ENCODE peak calls at places on chromosomes 1 and 21, in four cellular contexts. O is GM12878, N is K562, I is HCT116. K is an unnamed sample.
A peak's percentile ranks its signal among the peaks of the same experiment; 100 is the strongest.

GRCh38 chr1:36871146-36871971 is 163.0 kb downstream of the GRIK3 start:
- DNase-seq in I (no peak), O (no peak), N (no peak), K (no peak)

GRCh38 chr21:41957991-41958766 is 4.4 kb upstream of the C2CD2 start:
- DNase-seq in I (peak; percentile 61), O (no peak), N (peak; percentile 67), K (no peak)

GRCh38 chr1:201499795-201500669 is 6.9 kb downstream of the CSRP1 start:
- DNase-seq in O (no peak), I (no peak), N (no peak), K (no peak)

GRCh38 chr1:75542818-75543570 is 67.9 kb downstream of the SLC44A5 start:
- DNase-seq in N (no peak), I (no peak), O (no peak), K (no peak)

GRCh38 chr1:171664976-171665375 is 12.5 kb upstream of the MYOC start:
- DNase-seq in I (no peak), O (no peak), N (no peak), K (no peak)

GRCh38 chr1:23403038-23403336 is 21.6 kb downstream of the TCEA3 start:
- DNase-seq in N (peak; percentile 45), I (peak; percentile 28), O (no peak), K (no peak)

GRCh38 chr21:36207577-36208320 is 51.1 kb downstream of the DOP1B start:
- DNase-seq in N (no peak), I (no peak), O (no peak), K (no peak)

GRCh38 chr1:154777151-154777550 is 92.9 kb downstream of the KCNN3 start:
- DNase-seq in I (no peak), O (no peak), N (no peak), K (no peak)

GRCh38 chr21:21664871-21665270 is 666.7 kb downstream of the NCAM2 start:
- DNase-seq in O (no peak), I (no peak), N (no peak), K (no peak)

GRCh38 chr1:53878492-53879105 is 11.0 kb downstream of the YIPF1 start:
- DNase-seq in I (peak; percentile 49), N (peak; percentile 34), O (no peak), K (no peak)

GRCh38 chr21:33751120-33751519 is 108.8 kb downstream of the ITSN1 start:
- DNase-seq in I (no peak), O (no peak), N (no peak), K (no peak)

GRCh38 chr21:39003982-39004775 is 179.1 kb downstream of the PSMG1 start:
- DNase-seq in I (no peak), N (no peak), O (no peak), K (no peak)

GRCh38 chr1:211511947-211512346 is 20.0 kb upstream of the RD3 start:
- DNase-seq in O (no peak), N (no peak), I (no peak), K (no peak)

GRCh38 chr1:6860401-6860800 is 75.1 kb downstream of the CAMTA1 start:
- DNase-seq in O (no peak), N (no peak), I (peak; percentile 24), K (no peak)

GRCh38 chr21:45380566-45380965 is 24.4 kb upstream of the COL18A1 start:
- DNase-seq in O (no peak), N (no peak), I (no peak), K (no peak)

GRCh38 chr1:8374812-8375211 is 56.9 kb downstream of the SLC45A1 start:
- DNase-seq in O (no peak), N (peak; percentile 62), I (peak; percentile 24), K (no peak)

GRCh38 chr1:210647406-210648333 is 319.0 kb downstream of the HHAT start:
- DNase-seq in N (no peak), I (no peak), O (no peak), K (no peak)

GRCh38 chr1:234638832-234639799 is 29.1 kb upstream of the IRF2BP2 start:
- DNase-seq in N (no peak), I (no peak), O (no peak), K (no peak)

GRCh38 chr1:7755448-7755847 is 15.6 kb upstream of the VAMP3 start:
- DNase-seq in I (no peak), O (no peak), N (peak; percentile 28), K (no peak)

GRCh38 chr1:177103005-177103404 is 61.5 kb downstream of the ASTN1 start:
- DNase-seq in N (no peak), I (no peak), O (no peak), K (no peak)

GRCh38 chr1:68141801-68142440 is 90.4 kb downstream of the WLS start:
- DNase-seq in O (no peak), I (no peak), N (no peak), K (no peak)

GRCh38 chr1:176049582-176049981 is 157.5 kb downstream of the COP1 start:
- DNase-seq in I (no peak), N (no peak), O (no peak), K (no peak)

GRCh38 chr1:10108948-10109347 is 76.2 kb downstream of the UBE4B start:
- DNase-seq in N (no peak), O (no peak), I (no peak), K (no peak)

GRCh38 chr1:5637171-5637570 is 355.1 kb downstream of the NPHP4 start:
- DNase-seq in O (no peak), I (peak; percentile 18), N (peak; percentile 28), K (no peak)

GRCh38 chr1:180131510-180131909 is 23.2 kb upstream of the QSOX1 start:
- DNase-seq in I (no peak), N (no peak), O (no peak), K (no peak)

GRCh38 chr1:78178816-78179215 is 133.1 kb downstream of the GIPC2 start:
- DNase-seq in O (no peak), N (no peak), I (no peak), K (no peak)

GRCh38 chr1:59202455-59202854 is 94.4 kb upstream of the FGGY start:
- DNase-seq in N (no peak), O (no peak), I (no peak), K (no peak)

GRCh38 chr1:52413410-52414104 is 9.2 kb downstream of the PRPF38A start:
- DNase-seq in O (no peak), N (no peak), I (no peak), K (no peak)
- TF ChIP-seq EGR1 in O (no peak), N (no peak), I (no peak), K (no peak)

GRCh38 chr1:147756336-147756735 is 4.1 kb downstream of the GJA5 start:
- DNase-seq in I (no peak), O (no peak), N (no peak), K (no peak)

GRCh38 chr1:147758379-147759100 is 1.9 kb downstream of the GJA5 start:
- DNase-seq in I (no peak), N (no peak), O (no peak), K (no peak)

GRCh38 chr1:147757015-147757990 is 3.1 kb downstream of the GJA5 start:
- DNase-seq in N (no peak), I (no peak), O (no peak), K (no peak)

GRCh38 chr1:147762233-147763024 is 2.0 kb upstream of the GJA5 start:
- DNase-seq in I (no peak), O (peak; percentile 0), N (no peak), K (no peak)

GRCh38 chr1:147760481-147761260 is at the start of gene GJA5:
- DNase-seq in O (no peak), I (no peak), N (no peak), K (no peak)
- TF ChIP-seq EGR1 in O (no peak), I (no peak), N (no peak), K (no peak)

DNA sequence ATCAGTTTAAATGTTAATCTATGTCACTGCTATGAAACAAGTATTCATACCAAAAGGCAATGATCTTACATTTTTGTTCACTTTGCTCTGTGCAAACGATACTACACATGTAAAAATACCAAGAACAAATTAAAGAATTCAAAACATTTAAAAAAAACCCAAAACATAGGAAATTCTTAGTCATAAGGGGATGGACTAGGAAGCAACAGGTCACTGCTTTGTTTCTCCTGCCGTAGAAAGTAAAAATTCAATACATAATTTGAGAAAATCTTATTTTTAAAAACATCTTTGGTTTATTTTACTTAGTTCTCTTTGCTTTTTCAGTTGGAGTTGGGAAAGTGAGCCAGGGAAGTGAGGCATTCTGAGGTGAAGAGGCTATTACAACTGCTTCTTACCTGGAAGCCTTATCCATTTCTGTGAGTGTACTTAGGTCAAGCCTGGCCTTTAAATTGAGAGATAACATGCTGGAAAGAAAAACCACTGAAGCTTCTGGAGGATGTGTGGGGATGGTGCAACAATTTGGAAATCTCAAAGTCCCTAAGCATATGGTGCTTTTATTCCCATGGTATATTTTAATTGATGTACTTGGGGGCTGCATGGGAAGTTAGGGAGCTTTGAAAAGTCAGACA is 183.5 kb downstream of the CDC42BPA start:
- DNase-seq in N (no peak), I (no peak), O (no peak), K (no peak)
- TF ChIP-seq EGR1 in N (no peak), I (no peak), O (no peak), K (no peak)

GRCh38 chr1:1430114-1430982 is 5.1 kb upstream of the VWA1 start:
- DNase-seq in I (no peak), O (no peak), N (no peak), K (peak; percentile 78)
- TF ChIP-seq EGR1 in I (no peak), O (no peak), N (no peak), K (no peak)

GRCh38 chr1:110111081-110111480 is 1.2 kb upstream of the UBL4B start:
- DNase-seq in N (no peak), I (no peak), O (no peak), K (no peak)

GRCh38 chr1:110102081-110102480 is 10.2 kb upstream of the UBL4B start:
- DNase-seq in O (peak; percentile 9), I (no peak), N (no peak), K (no peak)

GRCh38 chr1:110107867-110108469 is 4.3 kb upstream of the UBL4B start:
- DNase-seq in N (no peak), I (no peak), O (no peak), K (no peak)

GRCh38 chr1:110112143-110112542 is at the start of gene UBL4B:
- DNase-seq in I (no peak), O (no peak), N (no peak), K (no peak)

DNA sequence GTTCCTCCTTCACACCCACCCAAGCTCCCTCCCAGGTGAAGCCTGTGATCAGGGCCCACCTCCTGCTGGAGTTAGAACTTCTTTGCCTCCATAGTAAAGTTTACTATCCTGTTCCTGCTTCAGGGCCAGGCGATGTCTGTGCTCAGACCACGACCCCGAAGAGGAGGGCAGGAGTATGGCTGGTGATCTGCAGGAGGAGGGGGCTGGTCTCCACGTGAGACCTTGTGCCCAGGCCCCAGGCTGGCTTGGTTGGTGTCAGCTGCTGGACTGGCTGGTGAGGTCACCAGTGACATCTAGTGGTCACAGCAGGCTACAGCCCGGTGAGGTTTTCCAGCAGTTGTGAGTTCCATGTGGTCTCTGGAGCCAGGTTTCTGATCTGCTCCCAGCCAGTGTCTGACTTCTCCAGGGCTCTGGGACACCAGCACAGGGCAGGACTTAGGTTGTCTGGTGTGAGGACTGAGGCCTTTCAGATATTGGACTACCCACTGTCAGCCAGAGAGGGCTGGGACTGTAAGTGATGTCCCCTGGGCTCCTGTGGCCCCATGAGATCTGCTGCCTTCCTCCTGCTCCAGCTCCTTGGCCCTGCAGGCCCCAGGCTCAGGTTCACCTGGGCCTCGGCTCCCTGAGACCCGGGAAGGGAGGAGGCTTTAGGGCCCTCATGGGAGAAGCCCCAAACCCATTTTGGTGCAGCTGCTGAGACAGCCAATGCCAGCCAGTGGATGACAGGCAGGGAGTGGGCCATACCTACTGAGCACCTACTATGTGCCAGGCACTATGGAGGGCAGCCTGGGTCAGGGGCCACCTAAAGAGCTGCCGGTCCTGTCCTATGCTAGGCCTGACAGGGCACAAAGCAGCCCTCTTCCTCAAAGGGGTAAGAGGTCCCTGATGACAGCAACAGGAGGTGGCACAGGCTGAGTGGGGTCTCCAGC is 6.0 kb upstream of the UBL4B start:
- DNase-seq in I (peak; percentile 35), O (peak; percentile 23), N (peak; percentile 88), K (peak; percentile 51)
- TF ChIP-seq EGR1 in I (no peak), O (no peak), N (no peak), K (no peak)

GRCh38 chr1:25952851-25953401 is 44.9 kb downstream of the PAFAH2 start:
- DNase-seq in O (no peak), I (no peak), N (no peak), K (no peak)
- TF ChIP-seq EGR1 in O (no peak), I (no peak), N (no peak), K (no peak)